ENCODE peak calls at places on chromosomes 13 and 19, in six cellular contexts. One of them, this sample, is unnamed.
A peak's percentile ranks its signal among the peaks of the same experiment; 100 is the strongest.

GRCh38 chr13:110705356-110705825 is 525 bp downstream of the CARS2 start:
- DNase-seq in thoracic aorta: no peak
- DNase-seq in mesendoderm: no peak
- DNase-seq in HCT116: no peak
- DNase-seq in endothelial cell of umbilical vein: no peak
- DNase-seq in body of pancreas: no peak
- DNase-seq in this sample: no peak

GRCh38 chr19:17294051-17294891 is 9.0 kb downstream of the ABHD8 start:
- DNase-seq in mesendoderm: peak; percentile 77
- DNase-seq in body of pancreas: peak; percentile 37
- DNase-seq in thoracic aorta: no peak
- DNase-seq in endothelial cell of umbilical vein: no peak
- DNase-seq in HCT116: no peak
- DNase-seq in this sample: no peak

GRCh38 chr13:41052441-41052840 is 8.9 kb upstream of the WBP4 start:
- DNase-seq in endothelial cell of umbilical vein: no peak
- DNase-seq in thoracic aorta: no peak
- DNase-seq in HCT116: no peak
- DNase-seq in body of pancreas: no peak
- DNase-seq in mesendoderm: peak; percentile 13
- DNase-seq in this sample: no peak

GRCh38 chr19:5294403-5295160 is 46.0 kb downstream of the PTPRS start:
- DNase-seq in thoracic aorta: no peak
- DNase-seq in body of pancreas: no peak
- DNase-seq in endothelial cell of umbilical vein: no peak
- DNase-seq in mesendoderm: no peak
- DNase-seq in HCT116: no peak
- DNase-seq in this sample: no peak

GRCh38 chr13:110512198-110512740 is 49.3 kb downstream of the RAB20 start:
- DNase-seq in thoracic aorta: no peak
- DNase-seq in endothelial cell of umbilical vein: no peak
- DNase-seq in body of pancreas: no peak
- DNase-seq in HCT116: no peak
- DNase-seq in mesendoderm: no peak
- DNase-seq in this sample: no peak

GRCh38 chr19:6216996-6217751 is 62.6 kb downstream of the MLLT1 start:
- DNase-seq in mesendoderm: peak; percentile 98
- DNase-seq in endothelial cell of umbilical vein: no peak
- DNase-seq in thoracic aorta: no peak
- DNase-seq in body of pancreas: no peak
- DNase-seq in HCT116: no peak
- DNase-seq in this sample: no peak

GRCh38 chr19:5243878-5244277 is 96.7 kb downstream of the PTPRS start:
- DNase-seq in mesendoderm: no peak
- DNase-seq in body of pancreas: no peak
- DNase-seq in endothelial cell of umbilical vein: no peak
- DNase-seq in thoracic aorta: no peak
- DNase-seq in HCT116: no peak
- DNase-seq in this sample: no peak

GRCh38 chr19:34662919-34663318 is 14.0 kb downstream of the SCGB2B2 start:
- DNase-seq in mesendoderm: peak; percentile 42
- DNase-seq in thoracic aorta: no peak
- DNase-seq in body of pancreas: peak; percentile 58
- DNase-seq in HCT116: peak; percentile 41
- DNase-seq in endothelial cell of umbilical vein: peak; percentile 29
- DNase-seq in this sample: no peak

GRCh38 chr19:5128932-5129389 is 160.0 kb downstream of the KDM4B start:
- DNase-seq in body of pancreas: peak; percentile 87
- DNase-seq in thoracic aorta: no peak
- DNase-seq in mesendoderm: no peak
- DNase-seq in HCT116: no peak
- DNase-seq in endothelial cell of umbilical vein: peak; percentile 38
- DNase-seq in this sample: no peak

GRCh38 chr19:2338055-2338615 is 9.7 kb downstream of the SPPL2B start:
- DNase-seq in body of pancreas: no peak
- DNase-seq in mesendoderm: no peak
- DNase-seq in HCT116: no peak
- DNase-seq in thoracic aorta: no peak
- DNase-seq in endothelial cell of umbilical vein: no peak
- DNase-seq in this sample: no peak

GRCh38 chr13:72849571-72849970 is 67.6 kb downstream of the PIBF1 start:
- DNase-seq in thoracic aorta: no peak
- DNase-seq in HCT116: no peak
- DNase-seq in endothelial cell of umbilical vein: no peak
- DNase-seq in mesendoderm: no peak
- DNase-seq in body of pancreas: no peak
- DNase-seq in this sample: no peak

GRCh38 chr13:114311387-114311786 is 2.9 kb upstream of the CHAMP1 start:
- DNase-seq in mesendoderm: no peak
- DNase-seq in thoracic aorta: no peak
- DNase-seq in HCT116: no peak
- DNase-seq in body of pancreas: no peak
- DNase-seq in endothelial cell of umbilical vein: no peak
- DNase-seq in this sample: no peak

GRCh38 chr19:33470040-33470330 is 51.6 kb downstream of the PEPD start:
- DNase-seq in HCT116: no peak
- DNase-seq in body of pancreas: no peak
- DNase-seq in endothelial cell of umbilical vein: no peak
- DNase-seq in mesendoderm: no peak
- DNase-seq in thoracic aorta: no peak
- DNase-seq in this sample: peak; percentile 45

GRCh38 chr13:59269476-59269875 is 894.3 kb downstream of the DIAPH3 start:
- DNase-seq in mesendoderm: peak; percentile 30
- DNase-seq in body of pancreas: no peak
- DNase-seq in endothelial cell of umbilical vein: no peak
- DNase-seq in thoracic aorta: no peak
- DNase-seq in HCT116: no peak
- DNase-seq in this sample: no peak

GRCh38 chr13:98475521-98475920 is 101.4 kb downstream of the STK24 start:
- DNase-seq in HCT116: no peak
- DNase-seq in thoracic aorta: no peak
- DNase-seq in endothelial cell of umbilical vein: peak; percentile 26
- DNase-seq in body of pancreas: no peak
- DNase-seq in mesendoderm: peak; percentile 82
- DNase-seq in this sample: peak; percentile 51

DNA sequence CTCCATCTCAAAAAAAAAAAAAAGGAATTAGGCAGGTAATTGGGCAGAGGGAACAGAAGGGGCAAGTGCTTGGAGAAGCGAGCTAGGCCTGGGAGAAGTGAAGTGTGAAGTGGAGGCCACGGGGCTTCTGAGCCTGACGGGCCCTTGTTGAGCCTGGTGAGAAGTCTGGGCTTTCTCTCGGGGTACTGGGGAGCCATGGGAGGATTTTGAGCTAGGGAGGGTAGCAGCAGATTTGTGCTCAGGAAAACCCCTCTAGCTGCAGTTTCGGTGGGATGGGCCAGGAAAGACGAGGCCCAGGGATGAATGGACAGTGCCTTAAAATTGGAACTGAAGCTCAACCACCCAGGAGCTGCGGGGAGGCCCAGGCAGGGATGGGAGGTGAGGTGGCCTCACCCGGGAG is 8.0 kb downstream of the POLR1G start:
- DNase-seq in HCT116: no peak
- DNase-seq in thoracic aorta: no peak
- DNase-seq in body of pancreas: no peak
- DNase-seq in endothelial cell of umbilical vein: no peak
- DNase-seq in mesendoderm: no peak
- DNase-seq in this sample: no peak
- H3K36me3 ChIP-seq in HCT116: peaks cover 39% of the 10 kb centered on the region
- H3K36me3 ChIP-seq in thoracic aorta: peaks cover 40% of the 10 kb centered on the region
- H3K36me3 ChIP-seq in body of pancreas: no peaks in the 10 kb centered on the region
- H3K36me3 ChIP-seq in endothelial cell of umbilical vein: peaks cover 5% of the 10 kb centered on the region
- H3K36me3 ChIP-seq in mesendoderm: peaks cover 1% of the 10 kb centered on the region
- H3K36me3 ChIP-seq in this sample: peaks cover 81% of the 10 kb centered on the region

DNA sequence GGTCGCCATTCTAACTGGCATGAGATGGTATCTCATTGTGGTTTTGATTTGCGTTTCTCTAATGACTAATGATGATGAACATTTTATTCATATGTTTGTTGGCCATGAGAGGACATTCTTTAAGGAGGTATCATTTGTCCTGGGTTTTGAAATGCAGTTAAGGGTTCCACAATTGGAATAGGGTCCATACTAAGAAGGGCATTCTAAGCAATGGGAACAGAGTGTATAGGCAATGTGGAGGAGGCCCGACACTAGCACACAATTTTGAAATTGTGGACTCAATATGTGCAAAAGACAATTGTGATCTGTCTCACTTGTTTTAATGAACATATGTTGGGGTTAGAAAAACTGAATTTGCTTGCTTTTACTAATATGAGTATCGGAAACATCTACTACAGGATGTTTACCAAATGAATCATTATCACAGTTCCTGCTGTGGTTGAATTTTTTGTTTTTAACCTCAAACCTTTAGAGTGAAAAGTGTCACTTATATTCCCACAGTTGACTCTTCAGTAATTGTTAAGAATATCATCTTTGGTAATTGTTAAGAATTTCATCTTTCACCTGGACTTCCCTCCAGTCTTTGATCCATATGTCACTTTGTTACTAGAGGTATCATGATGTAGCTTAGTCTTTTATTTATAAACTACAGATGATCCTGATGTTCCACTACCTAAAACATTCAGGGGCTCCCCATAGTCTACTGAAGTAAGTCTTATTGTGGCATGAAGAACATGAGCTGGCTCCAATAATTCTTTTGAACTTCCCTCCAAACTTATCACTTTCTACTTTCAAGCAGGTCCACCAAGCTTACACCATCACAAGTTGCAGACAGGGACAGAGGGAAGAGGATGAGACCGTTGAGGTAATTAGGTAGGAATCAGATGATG is 109.7 kb upstream of the KLF12 start:
- DNase-seq in body of pancreas: no peak
- DNase-seq in endothelial cell of umbilical vein: peak; percentile 59
- DNase-seq in mesendoderm: no peak
- DNase-seq in HCT116: no peak
- DNase-seq in thoracic aorta: no peak
- DNase-seq in this sample: no peak
- H3K36me3 ChIP-seq in body of pancreas: no peaks in the 10 kb centered on the region
- H3K36me3 ChIP-seq in endothelial cell of umbilical vein: no peaks in the 10 kb centered on the region
- H3K36me3 ChIP-seq in mesendoderm: no peaks in the 10 kb centered on the region
- H3K36me3 ChIP-seq in HCT116: no peaks in the 10 kb centered on the region
- H3K36me3 ChIP-seq in thoracic aorta: no peaks in the 10 kb centered on the region
- H3K36me3 ChIP-seq in this sample: no peaks in the 10 kb centered on the region

GRCh38 chr19:47153266-47153665 is 22.6 kb downstream of the SAE1 start:
- DNase-seq in thoracic aorta: no peak
- DNase-seq in endothelial cell of umbilical vein: no peak
- DNase-seq in HCT116: no peak
- DNase-seq in mesendoderm: no peak
- DNase-seq in body of pancreas: no peak
- DNase-seq in this sample: no peak
- H3K36me3 ChIP-seq in thoracic aorta: peaks cover 21% of the 10 kb centered on the region
- H3K36me3 ChIP-seq in endothelial cell of umbilical vein: peaks cover 32% of the 10 kb centered on the region
- H3K36me3 ChIP-seq in HCT116: peaks cover 74% of the 10 kb centered on the region
- H3K36me3 ChIP-seq in mesendoderm: peaks cover 10% of the 10 kb centered on the region
- H3K36me3 ChIP-seq in body of pancreas: no peaks in the 10 kb centered on the region
- H3K36me3 ChIP-seq in this sample: peaks cover 37% of the 10 kb centered on the region

GRCh38 chr19:10991076-10991475 is 30.2 kb downstream of the SMARCA4 start:
- DNase-seq in mesendoderm: no peak
- DNase-seq in thoracic aorta: no peak
- DNase-seq in endothelial cell of umbilical vein: no peak
- DNase-seq in body of pancreas: no peak
- DNase-seq in HCT116: no peak
- DNase-seq in this sample: no peak
- H3K36me3 ChIP-seq in mesendoderm: peaks cover 23% of the 10 kb centered on the region
- H3K36me3 ChIP-seq in thoracic aorta: peaks cover 54% of the 10 kb centered on the region
- H3K36me3 ChIP-seq in endothelial cell of umbilical vein: peaks cover 25% of the 10 kb centered on the region
- H3K36me3 ChIP-seq in body of pancreas: no peaks in the 10 kb centered on the region
- H3K36me3 ChIP-seq in HCT116: peaks cover 38% of the 10 kb centered on the region
- H3K36me3 ChIP-seq in this sample: peaks cover 97% of the 10 kb centered on the region

GRCh38 chr19:8488351-8488750 is 14.1 kb downstream of the PRAM1 start:
- DNase-seq in endothelial cell of umbilical vein: no peak
- DNase-seq in HCT116: no peak
- DNase-seq in body of pancreas: no peak
- DNase-seq in thoracic aorta: no peak
- DNase-seq in mesendoderm: no peak
- DNase-seq in this sample: no peak

GRCh38 chr19:8491574-8491973 is 10.9 kb downstream of the PRAM1 start:
- DNase-seq in endothelial cell of umbilical vein: no peak
- DNase-seq in mesendoderm: peak; percentile 60
- DNase-seq in thoracic aorta: no peak
- DNase-seq in body of pancreas: no peak
- DNase-seq in HCT116: no peak
- DNase-seq in this sample: no peak

GRCh38 chr19:8489591-8490394 is 12.6 kb downstream of the PRAM1 start:
- DNase-seq in HCT116: no peak
- DNase-seq in thoracic aorta: no peak
- DNase-seq in mesendoderm: no peak
- DNase-seq in body of pancreas: no peak
- DNase-seq in endothelial cell of umbilical vein: no peak
- DNase-seq in this sample: no peak

GRCh38 chr19:8490395-8490760 is 12.1 kb downstream of the PRAM1 start:
- DNase-seq in body of pancreas: no peak
- DNase-seq in HCT116: no peak
- DNase-seq in endothelial cell of umbilical vein: no peak
- DNase-seq in thoracic aorta: no peak
- DNase-seq in mesendoderm: no peak
- DNase-seq in this sample: no peak

DNA sequence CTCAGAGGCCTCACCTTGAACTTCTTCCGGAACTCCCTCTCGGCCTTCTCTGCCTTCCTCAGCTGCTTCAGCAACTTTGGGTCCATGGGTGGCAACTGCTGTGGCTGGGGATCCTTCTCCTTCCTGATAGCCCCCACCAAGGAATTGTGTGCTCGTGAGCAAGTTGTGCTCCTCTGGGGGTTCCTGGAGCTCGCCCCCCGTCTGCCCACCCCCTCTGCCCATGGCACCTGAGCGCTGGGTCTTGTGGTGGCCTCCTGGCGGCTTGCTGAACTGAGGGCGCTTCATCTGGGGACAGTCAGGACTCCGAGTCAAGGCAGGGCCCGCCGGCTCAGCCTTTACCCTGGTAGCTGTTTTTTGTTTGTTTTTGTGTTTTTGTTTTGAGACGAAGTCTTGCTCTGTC is 11.6 kb downstream of the PRAM1 start:
- DNase-seq in mesendoderm: no peak
- DNase-seq in thoracic aorta: no peak
- DNase-seq in endothelial cell of umbilical vein: no peak
- DNase-seq in body of pancreas: no peak
- DNase-seq in HCT116: no peak
- DNase-seq in this sample: no peak
- H3K36me3 ChIP-seq in mesendoderm: peaks cover 13% of the 10 kb centered on the region
- H3K36me3 ChIP-seq in thoracic aorta: peaks cover 30% of the 10 kb centered on the region
- H3K36me3 ChIP-seq in endothelial cell of umbilical vein: peaks cover 14% of the 10 kb centered on the region
- H3K36me3 ChIP-seq in body of pancreas: peaks cover 18% of the 10 kb centered on the region
- H3K36me3 ChIP-seq in HCT116: peaks cover 19% of the 10 kb centered on the region
- H3K36me3 ChIP-seq in this sample: peaks cover 33% of the 10 kb centered on the region

This sample was measured in suprapubic skin.